ENCODE peak calls at places on chromosomes 3 and 15, in seven cellular contexts. T is A549, N is PC-3, V is psoas muscle, E is breast epithelium, G is sigmoid colon, O is HCT116. A is an unnamed sample.

GRCh38 chr3:154849408-154849807 is 230.7 kb upstream of the MME start:
- DNase-seq in T (no peak), N (no peak), V (no peak), E (no peak), G (no peak), O (no peak), A (no peak)

GRCh38 chr15:71115567-71116351 is 488 bp downstream of the THSD4 start:
- DNase-seq in T (peak), N (peak), V (peak), E (peak), G (no peak), O (no peak), A (no peak)

GRCh38 chr3:128309026-128309425 is 155.7 kb downstream of the EEFSEC start:
- DNase-seq in T (no peak), N (no peak), V (no peak), E (peak), G (no peak), O (no peak), A (peak)

GRCh38 chr15:88621789-88622604 is 857 bp downstream of the AEN start:
- DNase-seq in T (peak), N (peak), V (no peak), E (no peak), G (peak), O (no peak), A (peak)

GRCh38 chr3:127171721-127172120 is 21.2 kb upstream of the PRR23E start:
- DNase-seq in T (no peak), N (no peak), V (no peak), E (peak), G (no peak), O (no peak), A (peak)

GRCh38 chr15:60961541-60961940 is 267.6 kb downstream of the RORA start:
- DNase-seq in T (no peak), N (no peak), V (no peak), E (no peak), G (no peak), O (no peak), A (no peak)

GRCh38 chr15:43932907-43933306 is 106.1 kb downstream of the WDR76 start:
- DNase-seq in T (no peak), N (no peak), V (no peak), E (no peak), G (no peak), O (no peak), A (no peak)

GRCh38 chr3:193863657-193864323 is 270.8 kb downstream of the OPA1 start:
- DNase-seq in T (no peak), N (no peak), V (no peak), E (no peak), G (peak), O (no peak), A (no peak)

GRCh38 chr15:55586808-55587207 is 1.3 kb downstream of the PYGO1 start:
- DNase-seq in T (peak), N (no peak), V (no peak), E (no peak), G (no peak), O (no peak), A (no peak)

GRCh38 chr3:58117561-58118305 is 93.0 kb downstream of the DNASE1L3 start:
- DNase-seq in T (no peak), N (no peak), V (peak), E (peak), G (no peak), O (no peak), A (no peak)

GRCh38 chr3:58121183-58121582 is 89.6 kb downstream of the DNASE1L3 start:
- DNase-seq in T (no peak), N (no peak), V (no peak), E (no peak), G (no peak), O (no peak), A (no peak)

GRCh38 chr3:58122936-58123700 is 87.7 kb downstream of the DNASE1L3 start:
- DNase-seq in T (no peak), N (no peak), V (no peak), E (no peak), G (no peak), O (no peak), A (no peak)

GRCh38 chr3:58119221-58119620 is 91.6 kb downstream of the DNASE1L3 start:
- DNase-seq in T (no peak), N (no peak), V (no peak), E (no peak), G (no peak), O (no peak), A (no peak)

DNA sequence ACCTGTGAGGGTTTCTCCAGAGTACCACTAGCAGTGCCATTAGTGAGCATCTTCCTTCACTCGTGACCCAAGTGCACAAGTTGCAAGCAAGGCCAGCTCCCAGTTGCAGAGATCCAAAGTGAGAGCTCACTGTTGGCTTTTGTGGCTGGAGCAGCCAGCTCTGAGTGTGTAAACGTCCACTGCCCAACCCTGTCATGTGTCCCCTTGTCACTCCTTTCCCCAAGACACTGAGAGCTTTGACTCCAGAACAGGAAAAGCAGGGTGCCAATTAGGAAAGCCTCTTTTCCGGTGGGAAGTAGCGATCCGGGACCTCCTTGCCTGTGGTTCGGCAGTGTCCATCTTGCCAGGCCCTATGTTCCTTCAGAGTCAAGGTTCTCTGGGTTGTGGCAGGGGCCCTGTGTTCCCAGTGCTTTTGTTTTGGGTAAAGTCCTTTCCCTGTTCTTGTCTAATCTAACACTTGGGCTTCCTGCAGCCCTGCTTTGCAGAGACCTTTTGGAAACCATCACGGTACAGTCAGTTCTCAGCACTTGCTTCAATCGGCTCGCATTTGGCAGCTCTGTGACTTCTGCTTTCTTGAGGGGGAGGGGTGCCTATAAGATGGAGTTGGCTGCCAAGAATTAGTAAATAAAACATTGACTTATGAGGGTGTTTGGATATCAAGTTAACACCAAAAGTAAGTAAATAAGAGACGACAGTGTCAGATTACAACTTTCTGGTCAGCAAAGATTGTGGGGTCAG is 90.5 kb downstream of the DNASE1L3 start:
- DNase-seq in T (no peak), N (no peak), V (no peak), E (no peak), G (no peak), O (no peak), A (no peak)
- H3K27ac ChIP-seq in T (peak), N (no peak), V (no peak), E (no peak), G (peak), O (no peak), A (no peak)

DNA sequence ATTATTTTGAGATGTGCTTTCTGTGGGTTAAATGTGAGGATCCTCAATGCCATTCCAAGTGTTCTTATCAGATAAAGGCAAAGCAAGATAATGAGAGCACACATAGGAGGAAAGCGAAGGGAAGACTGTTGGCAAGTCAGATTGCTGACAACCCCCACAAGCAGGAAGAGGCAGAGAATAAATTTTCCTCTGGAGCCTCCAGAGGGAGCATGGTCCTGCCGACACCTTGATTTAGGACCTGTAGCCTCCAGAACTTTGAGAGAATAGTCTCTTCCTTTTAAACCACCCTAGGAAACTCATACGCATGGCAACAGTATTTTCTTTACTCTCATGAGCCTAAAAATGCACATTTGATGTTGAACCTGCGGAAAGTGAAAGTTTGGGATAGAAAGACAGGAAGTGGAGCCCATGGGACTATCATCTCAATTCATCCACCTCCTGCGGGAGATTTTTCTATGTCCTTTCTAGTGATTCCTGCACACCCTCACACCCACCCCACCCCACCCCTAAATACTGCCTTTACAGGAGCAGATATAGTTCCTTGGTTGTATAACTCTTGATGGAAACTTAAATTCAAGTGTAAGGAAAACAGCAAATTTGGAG is 116.7 kb upstream of the LPP start:
- DNase-seq in T (peak), N (peak), V (no peak), E (no peak), G (no peak), O (peak), A (no peak)
- TF ChIP-seq CTCF in T (peak), N (peak), V (peak), E (peak), G (peak), O (peak), A (peak)

GRCh38 chr3:15289661-15290060 is 42.7 kb downstream of the SH3BP5 start:
- DNase-seq in T (no peak), N (no peak), V (no peak), E (no peak), G (no peak), O (no peak), A (no peak)

GRCh38 chr3:15292765-15293522 is 39.4 kb downstream of the SH3BP5 start:
- DNase-seq in T (peak), N (no peak), V (peak), E (no peak), G (peak), O (no peak), A (peak)

GRCh38 chr3:15290731-15291130 is 41.7 kb downstream of the SH3BP5 start:
- DNase-seq in T (no peak), N (no peak), V (no peak), E (no peak), G (peak), O (no peak), A (no peak)

GRCh38 chr3:15294914-15295313 is 37.5 kb downstream of the SH3BP5 start:
- DNase-seq in T (no peak), N (no peak), V (no peak), E (no peak), G (peak), O (no peak), A (no peak)

DNA sequence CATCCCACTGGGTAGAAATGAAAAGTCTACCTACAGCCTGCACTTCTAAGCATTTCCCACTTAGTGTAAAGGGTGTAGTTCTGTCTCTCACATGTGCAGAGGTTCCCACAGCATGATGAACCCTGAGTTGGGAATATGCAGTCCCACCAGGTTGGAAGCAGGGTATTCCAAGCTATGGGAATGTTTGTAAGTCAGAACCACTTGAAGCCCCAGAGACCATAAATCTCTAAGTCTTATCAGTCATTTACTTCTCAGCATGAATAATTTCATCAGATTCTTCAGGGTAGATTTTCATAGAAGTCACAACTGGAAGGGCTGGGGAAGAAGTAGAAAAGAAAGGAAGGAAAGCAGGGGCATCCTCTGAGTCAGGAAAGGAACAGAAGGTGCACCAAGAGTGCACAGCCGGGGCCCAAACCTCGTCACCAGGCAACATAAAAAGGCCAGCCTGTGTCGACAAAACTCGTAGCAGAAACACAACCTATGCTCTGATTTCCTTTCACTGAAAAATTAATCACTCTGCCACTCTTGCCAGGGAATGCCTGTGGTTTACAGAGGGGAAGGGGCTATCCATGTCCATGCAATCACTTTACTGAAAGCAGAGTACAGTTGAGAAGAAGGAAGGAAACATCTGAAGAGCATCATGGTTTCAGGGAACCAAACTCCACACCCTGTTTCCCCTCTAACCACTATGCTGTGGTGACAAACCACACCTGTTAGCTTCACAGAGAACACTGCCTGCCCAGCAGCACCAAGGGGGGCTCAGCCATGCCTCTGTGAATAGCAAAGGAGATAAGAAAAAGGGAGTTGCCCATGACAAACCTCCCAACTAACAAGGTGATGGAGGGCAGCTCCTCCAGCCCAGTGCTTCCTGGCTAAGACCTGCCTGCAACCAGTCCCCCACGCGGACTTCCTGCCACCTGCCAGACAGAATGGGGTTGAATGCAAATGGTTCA is 40.5 kb downstream of the SH3BP5 start:
- DNase-seq in T (no peak), N (no peak), V (no peak), E (no peak), G (peak), O (no peak), A (no peak)
- H3K27ac ChIP-seq in T (no peak), N (no peak), V (peak), E (peak), G (peak), O (no peak), A (peak)

DNA sequence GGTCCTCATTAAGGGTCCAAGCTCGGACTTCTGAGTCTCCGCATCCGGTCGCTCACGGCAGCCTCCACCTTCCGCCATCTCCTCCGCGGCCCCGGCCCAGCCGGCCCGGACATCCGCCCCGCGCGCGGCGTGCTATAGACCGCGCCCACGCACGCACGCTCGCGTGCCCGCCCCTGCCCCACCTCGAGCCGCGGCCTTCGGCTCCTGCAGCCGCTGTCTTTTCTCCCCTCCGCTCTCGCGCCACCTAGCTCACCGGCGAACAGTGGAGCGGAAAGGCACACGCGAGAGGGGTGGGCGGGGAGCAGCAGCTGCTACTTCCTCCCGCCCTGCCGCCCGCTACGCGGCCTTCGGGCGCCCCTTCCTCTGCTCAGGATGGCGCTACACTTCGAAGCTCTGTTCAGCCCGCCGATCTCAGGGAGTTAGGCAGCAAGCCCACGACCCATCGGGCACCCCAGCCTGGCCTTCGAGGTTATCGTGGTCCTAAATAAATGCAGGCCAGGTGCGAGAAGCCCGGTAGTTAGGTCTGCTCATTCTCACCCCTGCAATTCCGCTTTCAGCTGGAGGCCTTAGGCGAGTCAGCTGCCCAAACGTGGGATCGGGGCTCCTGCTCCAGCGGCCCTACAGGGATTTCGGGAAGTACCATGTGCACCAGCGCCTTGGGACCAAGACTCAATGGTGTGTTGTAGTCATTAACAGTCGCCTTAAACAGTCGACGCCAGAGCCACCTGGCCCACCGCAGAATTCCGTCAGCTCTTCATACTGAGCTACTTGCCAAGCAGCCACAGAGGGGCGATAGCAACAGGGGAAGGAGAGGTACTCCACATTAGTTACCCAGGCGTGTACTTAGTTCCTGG is at the start of gene USP4:
- DNase-seq in T (peak), N (peak), V (peak), E (peak), G (peak), O (peak), A (peak)
- TF ChIP-seq CTCF in T (peak), N (peak), V (peak), E (peak), G (peak), O (peak), A (no peak)

GRCh38 chr3:61687663-61688306 is 126.4 kb downstream of the PTPRG start:
- DNase-seq in T (no peak), N (no peak), V (no peak), E (no peak), G (no peak), O (no peak), A (no peak)
- H3K27ac ChIP-seq in T (no peak), N (no peak), V (no peak), E (no peak), G (no peak), O (no peak), A (no peak)

DNA sequence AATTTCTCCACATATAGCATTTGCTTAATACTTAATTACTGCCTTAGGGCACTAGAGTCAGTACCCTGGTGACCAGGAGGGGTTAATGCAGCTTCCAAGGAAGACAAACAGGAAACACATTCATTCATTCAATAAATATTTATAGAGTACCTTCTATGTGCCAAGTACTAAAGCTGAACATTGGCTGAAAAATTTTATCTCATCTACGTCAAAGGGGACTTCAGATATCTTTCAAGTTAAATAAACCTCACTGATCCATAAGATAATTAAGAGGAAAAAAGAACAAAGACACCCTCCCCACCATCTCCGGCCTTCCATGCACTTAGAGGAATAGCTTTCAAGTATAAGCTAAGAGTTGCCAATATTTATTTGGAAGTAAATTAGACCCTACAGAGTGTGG is 156.9 kb upstream of the PRICKLE2 start:
- DNase-seq in T (no peak), N (peak), V (no peak), E (no peak), G (no peak), O (no peak), A (no peak)
- TF ChIP-seq CTCF in T (no peak), N (no peak), V (no peak), E (no peak), G (no peak), O (no peak), A (no peak)

DNA sequence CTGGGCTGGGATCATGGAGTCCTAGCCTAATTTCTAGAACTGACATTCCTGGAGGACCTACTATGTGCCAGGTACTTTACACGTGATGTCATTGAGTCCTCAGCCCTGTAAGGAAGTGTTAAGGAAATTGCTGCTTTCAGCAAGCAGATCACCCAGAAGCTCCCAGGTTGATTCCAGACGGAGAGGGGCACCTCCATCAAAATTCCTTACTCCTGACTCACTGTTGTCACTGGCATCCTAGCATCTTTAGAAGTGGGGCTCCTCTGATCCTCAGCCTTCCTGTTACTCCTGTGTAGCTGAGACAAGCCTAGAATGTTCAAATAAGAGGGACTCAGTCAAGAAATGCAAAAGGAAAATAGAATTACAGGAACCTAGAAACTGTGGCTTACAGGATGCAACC is 103.6 kb upstream of the UBE2E1 start:
- DNase-seq in T (peak), N (peak), V (no peak), E (no peak), G (no peak), O (no peak), A (no peak)
- H3K27ac ChIP-seq in T (peak), N (no peak), V (no peak), E (no peak), G (no peak), O (no peak), A (no peak)

GRCh38 chr3:160005004-160005403 is 16.4 kb downstream of the IL12A start:
- DNase-seq in T (no peak), N (no peak), V (no peak), E (no peak), G (no peak), O (no peak), A (no peak)

GRCh38 chr3:160001850-160002623 is 13.4 kb downstream of the IL12A start:
- DNase-seq in T (no peak), N (peak), V (no peak), E (peak), G (no peak), O (no peak), A (no peak)

GRCh38 chr3:160006282-160007163 is 17.9 kb downstream of the IL12A start:
- DNase-seq in T (peak), N (peak), V (no peak), E (peak), G (peak), O (peak), A (no peak)

GRCh38 chr3:160001154-160001760 is 12.6 kb downstream of the IL12A start:
- DNase-seq in T (no peak), N (no peak), V (no peak), E (no peak), G (no peak), O (no peak), A (no peak)

DNA sequence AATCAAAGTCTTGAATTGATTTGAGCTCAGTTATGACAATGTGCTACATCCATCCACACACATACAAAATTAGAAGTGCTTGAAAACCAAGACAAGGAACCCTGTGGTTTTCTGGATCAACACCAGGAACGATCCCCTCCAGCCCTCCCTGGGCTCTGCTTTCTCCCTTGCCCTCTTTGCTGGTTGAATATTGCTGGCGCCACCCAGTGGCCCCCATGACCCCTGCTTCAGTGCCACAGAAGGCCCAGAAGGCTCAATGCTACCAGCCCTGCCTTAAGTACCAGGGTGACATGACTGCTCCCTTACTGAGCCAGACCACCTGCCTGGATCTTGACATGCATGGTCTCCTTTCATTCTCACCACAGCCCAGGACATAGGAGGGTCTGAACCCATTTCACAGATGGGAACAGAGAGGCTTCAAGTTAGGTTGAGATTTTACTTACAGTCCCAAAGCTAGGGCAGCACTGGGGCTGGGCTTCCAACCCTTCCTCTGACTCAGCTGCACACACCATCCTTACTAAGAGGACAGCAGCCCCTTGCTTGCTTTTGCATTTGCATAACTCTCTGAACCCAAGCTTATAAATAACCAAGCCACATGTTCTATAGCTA is 15.0 kb downstream of the IL12A start:
- DNase-seq in T (peak), N (peak), V (peak), E (no peak), G (peak), O (peak), A (no peak)
- TF ChIP-seq CTCF in T (peak), N (peak), V (peak), E (no peak), G (peak), O (peak), A (peak)